ENCODE peak calls at places on chromosomes 13 and 19, in four cellular contexts. F, K, Y and E are unnamed samples.

GRCh38 chr13:99796175-99796819 is 175.3 kb downstream of the ZIC5 start:
- DNase-seq in F (peak; percentile 32), K (no peak), Y (no peak), E (no peak)

GRCh38 chr19:29610574-29611271 is 4.6 kb downstream of the POP4 start:
- DNase-seq in F (peak; percentile 77), K (peak; percentile 83), Y (peak; percentile 80), E (peak; percentile 91)

GRCh38 chr19:38793186-38793585 is 4.2 kb downstream of the LGALS7B start:
- DNase-seq in F (peak; percentile 60), K (no peak), Y (no peak), E (no peak)

GRCh38 chr19:34962281-34962944 is 1.6 kb downstream of the ZNF792 start:
- DNase-seq in F (peak; percentile 16), K (no peak), Y (no peak), E (no peak)

GRCh38 chr19:36051236-36051635 is 2.8 kb downstream of the THAP8 start:
- DNase-seq in F (no peak), K (no peak), Y (no peak), E (no peak)

GRCh38 chr19:47445937-47446402 is 25.7 kb downstream of the SLC8A2 start:
- DNase-seq in F (no peak), K (peak; percentile 54), Y (peak; percentile 33), E (no peak)

GRCh38 chr13:111503905-111504695 is 183.7 kb downstream of the TEX29 start:
- DNase-seq in F (no peak), K (no peak), Y (no peak), E (no peak)

GRCh38 chr13:32174366-32174765 is 140.8 kb downstream of the ZAR1L start:
- DNase-seq in F (no peak), K (no peak), Y (no peak), E (no peak)

GRCh38 chr13:48624016-48624415 is 29.7 kb upstream of the CYSLTR2 start:
- DNase-seq in F (no peak), K (no peak), Y (no peak), E (no peak)

GRCh38 chr13:31322025-31322424 is 122.2 kb downstream of the B3GLCT start:
- DNase-seq in F (peak; percentile 7), K (no peak), Y (no peak), E (no peak)

GRCh38 chr19:49687566-49688316 is 1.7 kb upstream of the ADM5 start:
- DNase-seq in F (no peak), K (no peak), Y (no peak), E (no peak)

GRCh38 chr13:43991773-43992201 is 112.1 kb downstream of the LACC1 start:
- DNase-seq in F (no peak), K (no peak), Y (no peak), E (no peak)

GRCh38 chr19:17081672-17082630 is 6.4 kb downstream of the MYO9B start:
- DNase-seq in F (no peak), K (no peak), Y (no peak), E (no peak)

GRCh38 chr19:22517496-22518411 is 95.6 kb upstream of the ZNF98 start:
- DNase-seq in F (no peak), K (no peak), Y (no peak), E (no peak)

GRCh38 chr13:43573361-43573740 is 213.4 kb downstream of the ENOX1 start:
- DNase-seq in F (no peak), K (no peak), Y (no peak), E (no peak)

DNA sequence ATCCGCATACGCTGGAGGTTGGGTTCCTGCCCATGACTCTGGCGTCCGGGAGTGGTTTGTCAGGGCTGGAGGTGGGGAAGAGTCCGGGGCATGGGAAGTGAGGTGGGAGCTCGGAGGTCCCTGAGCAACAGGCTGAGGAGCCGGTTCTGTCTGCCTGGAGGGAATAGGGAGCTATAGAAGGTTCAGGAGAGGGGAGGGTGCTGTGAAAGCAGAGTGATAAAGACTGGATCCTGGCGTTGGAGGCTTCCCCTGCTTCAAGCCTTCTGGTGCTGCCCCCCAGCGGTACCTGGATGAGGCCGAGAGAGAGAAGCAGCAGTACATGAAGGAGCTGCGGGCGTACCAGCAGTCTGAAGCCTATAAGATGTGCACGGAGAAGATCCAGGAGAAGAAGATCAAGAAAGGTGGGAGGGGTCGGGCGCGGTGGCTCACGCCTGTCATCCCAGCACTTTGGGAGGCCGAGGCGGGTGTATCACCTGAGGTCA is 2.6 kb downstream of the HMG20B start:
- DNase-seq in F (peak; percentile 16), K (no peak), Y (no peak), E (no peak)
- TF ChIP-seq CTCF in F (peak; percentile 22), K (no peak), Y (no peak), E (peak; percentile 70)

GRCh38 chr13:92716749-92717148 is 509.9 kb upstream of the GPC6 start:
- DNase-seq in F (peak; percentile 19), K (no peak), Y (no peak), E (no peak)
- TF ChIP-seq CTCF in F (peak; percentile 60), K (peak; percentile 12), Y (no peak), E (peak; percentile 82)

DNA sequence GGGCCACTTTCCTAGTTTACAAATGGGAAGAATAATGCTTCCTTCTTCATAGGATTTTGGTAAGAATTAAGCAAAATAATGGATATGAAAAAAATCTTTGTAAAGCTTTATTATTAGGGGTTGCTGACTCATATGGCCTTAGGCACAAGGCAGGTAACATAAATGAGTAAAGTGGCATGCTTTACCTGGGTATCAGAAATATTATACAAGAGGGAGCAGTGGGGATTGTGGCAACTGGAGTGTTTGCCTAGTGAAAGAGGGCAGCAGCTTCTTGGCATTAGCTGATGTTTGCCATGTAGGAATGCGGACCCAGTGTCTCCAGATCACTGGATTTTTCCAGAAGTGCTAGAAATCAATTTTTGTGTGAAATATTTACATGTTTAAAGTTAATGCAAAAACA is 19.5 kb downstream of the WDFY2 start:
- DNase-seq in F (no peak), K (no peak), Y (no peak), E (no peak)
- TF ChIP-seq CTCF in F (no peak), K (no peak), Y (no peak), E (no peak)

GRCh38 chr13:23741879-23742510 is 147.2 kb downstream of the MIPEP start:
- DNase-seq in F (no peak), K (no peak), Y (no peak), E (no peak)
- TF ChIP-seq CTCF in F (peak; percentile 27), K (peak; percentile 5), Y (no peak), E (peak; percentile 71)

DNA sequence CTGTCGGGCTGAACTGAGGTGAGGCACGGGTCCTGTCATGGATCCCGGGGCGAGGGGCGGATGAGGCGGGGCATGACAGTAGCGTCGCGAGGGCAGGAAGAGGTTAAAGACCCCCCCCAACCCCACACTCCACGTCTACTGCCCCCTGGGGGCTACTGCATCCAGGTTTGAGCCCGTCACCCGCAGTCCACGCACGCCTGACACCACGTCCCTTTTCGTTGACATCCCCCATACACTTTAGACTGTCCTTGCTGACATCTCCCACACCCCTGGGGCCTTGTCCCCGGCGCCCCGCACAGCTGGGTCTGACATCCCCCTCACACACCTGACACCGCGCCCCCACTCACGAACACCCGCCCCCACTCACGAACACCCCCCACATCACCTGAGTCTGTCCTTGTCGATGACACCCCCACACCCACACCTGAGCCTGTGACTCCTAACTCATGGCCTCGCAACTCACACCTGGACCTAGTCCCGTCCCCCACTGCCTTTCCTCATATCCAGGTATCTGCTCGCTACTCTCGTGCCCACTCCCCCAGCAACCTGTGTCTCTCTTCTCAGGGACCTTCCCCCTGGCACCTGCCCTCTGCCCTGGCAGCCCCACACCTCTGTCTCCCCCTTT is 416 bp downstream of the SLC25A42 start:
- DNase-seq in F (no peak), K (no peak), Y (no peak), E (no peak)
- TF ChIP-seq CTCF in F (peak; percentile 35), K (no peak), Y (no peak), E (peak; percentile 55)

GRCh38 chr13:36475468-36475867 is 43.2 kb downstream of the CCNA1 start:
- DNase-seq in F (no peak), K (no peak), Y (no peak), E (no peak)
- TF ChIP-seq CTCF in F (peak; percentile 3), K (no peak), Y (no peak), E (no peak)

DNA sequence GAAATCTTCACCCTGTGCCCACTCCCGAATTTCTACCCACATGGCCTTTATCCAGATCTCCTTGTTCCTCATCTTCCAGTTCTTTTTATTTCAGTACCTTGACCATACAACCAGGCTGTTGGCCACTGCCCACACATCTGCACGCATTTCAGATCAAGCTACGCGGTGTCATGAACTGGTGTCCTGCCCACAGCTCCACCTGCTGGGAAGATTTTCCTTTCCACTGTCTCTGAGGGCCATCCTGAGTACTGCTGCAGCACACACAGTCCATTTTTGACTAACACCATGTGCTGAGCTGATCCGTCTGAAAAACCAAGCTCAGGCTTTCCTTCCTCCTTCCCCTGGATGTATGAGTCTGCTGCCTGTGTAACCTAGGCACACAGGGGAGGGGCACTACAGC is 71.8 kb downstream of the WASF3 start:
- DNase-seq in F (no peak), K (no peak), Y (no peak), E (no peak)
- TF ChIP-seq CTCF in F (no peak), K (peak; percentile 20), Y (no peak), E (no peak)

GRCh38 chr13:57582032-57582431 is 49.5 kb upstream of the PCDH17 start:
- DNase-seq in F (no peak), K (no peak), Y (no peak), E (peak; percentile 66)
- TF ChIP-seq CTCF in F (no peak), K (no peak), Y (no peak), E (peak; percentile 10)